ENCODE peak calls at places on chromosomes 13 and 19, in four cellular contexts. G is esophagus squamous epithelium, K is PC-3, V is stomach. X is an unnamed sample.

GRCh38 chr19:869245-870177 is 10.0 kb downstream of the CFD start:
- DNase-seq in G (no peak), K (peak), V (no peak), X (no peak)

GRCh38 chr13:41652735-41653361 is 195.5 kb downstream of the RGCC start:
- DNase-seq in G (no peak), K (peak), V (no peak), X (peak)

GRCh38 chr19:38411041-38411712 is 8.3 kb downstream of the FAM98C start:
- DNase-seq in G (no peak), K (no peak), V (no peak), X (no peak)

GRCh38 chr13:33349314-33349995 is 63.9 kb upstream of the STARD13 start:
- DNase-seq in G (no peak), K (peak), V (no peak), X (no peak)

GRCh38 chr13:74710006-74710405 is 575.8 kb upstream of the KLF12 start:
- DNase-seq in G (no peak), K (no peak), V (no peak), X (no peak)

GRCh38 chr19:33864311-33864850 is 67.7 kb downstream of the KCTD15 start:
- DNase-seq in G (no peak), K (peak), V (peak), X (peak)

GRCh38 chr19:13763300-13763699 is 1.0 kb upstream of the MRI1 start:
- DNase-seq in G (no peak), K (no peak), V (no peak), X (no peak)

GRCh38 chr13:90070837-90071525 is 1276.5 kb upstream of the MIR17HG start:
- DNase-seq in G (no peak), K (no peak), V (no peak), X (no peak)

GRCh38 chr13:71254384-71254783 is 612.6 kb downstream of the DACH1 start:
- DNase-seq in G (no peak), K (peak), V (no peak), X (no peak)

GRCh38 chr19:41872775-41873647 is 4.1 kb upstream of the CD79A start:
- DNase-seq in G (no peak), K (peak), V (peak), X (peak)

GRCh38 chr13:94607056-94607455 is 5.4 kb downstream of the GPR180 start:
- DNase-seq in G (no peak), K (no peak), V (no peak), X (no peak)

GRCh38 chr19:6740589-6741348 is 1.3 kb downstream of the TRIP10 start:
- DNase-seq in G (no peak), K (peak), V (peak), X (peak)

GRCh38 chr19:3665681-3666544 is 34.4 kb downstream of the PIP5K1C start:
- DNase-seq in G (no peak), K (peak), V (peak), X (peak)

GRCh38 chr13:113584870-113585671 is 518 bp downstream of the TFDP1 start:
- DNase-seq in G (no peak), K (peak), V (peak), X (no peak)

GRCh38 chr19:45825917-45826893 is 11.1 kb upstream of the RSPH6A start:
- DNase-seq in G (no peak), K (no peak), V (no peak), X (no peak)

GRCh38 chr13:88622362-88622973 is 951.3 kb downstream of the SLITRK5 start:
- DNase-seq in G (no peak), K (no peak), V (no peak), X (no peak)

GRCh38 chr13:47100214-47100853 is 203.5 kb upstream of the HTR2A start:
- DNase-seq in G (no peak), K (no peak), V (no peak), X (no peak)

GRCh38 chr19:16247353-16248182 is 49.9 kb downstream of the AP1M1 start:
- DNase-seq in G (peak), K (peak), V (peak), X (peak)

GRCh38 chr13:36819811-36820140 is 754 bp downstream of the RFXAP start:
- DNase-seq in G (no peak), K (peak), V (no peak), X (peak)

GRCh38 chr13:44052843-44053607 is 173.3 kb downstream of the LACC1 start:
- DNase-seq in G (no peak), K (no peak), V (no peak), X (no peak)

GRCh38 chr19:39916236-39916635 is 18.2 kb downstream of the FCGBP start:
- DNase-seq in G (no peak), K (no peak), V (no peak), X (no peak)

GRCh38 chr13:100620792-100621191 is 32.2 kb upstream of the GGACT start:
- DNase-seq in G (no peak), K (no peak), V (no peak), X (no peak)

GRCh38 chr13:32060319-32060924 is 28.8 kb downstream of the FRY start:
- DNase-seq in G (no peak), K (no peak), V (no peak), X (no peak)

GRCh38 chr19:45577111-45577905 is 7.3 kb downstream of the OPA3 start:
- DNase-seq in G (no peak), K (peak), V (peak), X (no peak)

GRCh38 chr19:21141787-21142464 is at the start of gene ZNF431:
- DNase-seq in G (peak), K (peak), V (peak), X (peak)

GRCh38 chr19:47729799-47730520 is 15.4 kb upstream of the NOP53 start:
- DNase-seq in G (no peak), K (peak), V (peak), X (peak)

GRCh38 chr19:49758292-49758691 is 4.8 kb downstream of the TSKS start:
- DNase-seq in G (no peak), K (peak), V (no peak), X (no peak)

GRCh38 chr19:51632126-51632525 is 1.9 kb upstream of the SIGLEC5 start:
- DNase-seq in G (no peak), K (no peak), V (no peak), X (no peak)

X was measured in prostate gland.